ENCODE peak calls at places on chromosomes 13 and 19, in five cellular contexts. One of them, this sample, is unnamed.

GRCh38 chr19:46065486-46065885 is 24.7 kb upstream of the IGFL4 start:
- DNase-seq in CD8-positive, alpha-beta T cell: no peak
- DNase-seq in GM23338: no peak
- DNase-seq in lung: no peak
- DNase-seq in neural progenitor cell: no peak
- DNase-seq in this sample: no peak

GRCh38 chr19:11447347-11448262 is 12.2 kb downstream of the PRKCSH start:
- DNase-seq in CD8-positive, alpha-beta T cell: no peak
- DNase-seq in neural progenitor cell: no peak
- DNase-seq in lung: no peak
- DNase-seq in GM23338: no peak
- DNase-seq in this sample: no peak

GRCh38 chr13:33758113-33758512 is 59.8 kb upstream of the RFC3 start:
- DNase-seq in GM23338: no peak
- DNase-seq in lung: no peak
- DNase-seq in neural progenitor cell: no peak
- DNase-seq in CD8-positive, alpha-beta T cell: no peak
- DNase-seq in this sample: no peak

GRCh38 chr19:38494379-38494778 is 60.9 kb downstream of the RYR1 start:
- DNase-seq in CD8-positive, alpha-beta T cell: no peak
- DNase-seq in lung: no peak
- DNase-seq in neural progenitor cell: no peak
- DNase-seq in GM23338: peak; percentile 62
- DNase-seq in this sample: no peak

GRCh38 chr13:32134241-32134801 is 102.7 kb downstream of the FRY start:
- DNase-seq in GM23338: no peak
- DNase-seq in neural progenitor cell: no peak
- DNase-seq in CD8-positive, alpha-beta T cell: no peak
- DNase-seq in lung: no peak
- DNase-seq in this sample: no peak

GRCh38 chr19:55256562-55257460 is 2.0 kb downstream of the PPP6R1 start:
- DNase-seq in CD8-positive, alpha-beta T cell: no peak
- DNase-seq in lung: no peak
- DNase-seq in neural progenitor cell: no peak
- DNase-seq in GM23338: no peak
- DNase-seq in this sample: no peak

GRCh38 chr13:86445584-86446140 is 646.4 kb upstream of the SLITRK6 start:
- DNase-seq in GM23338: no peak
- DNase-seq in neural progenitor cell: no peak
- DNase-seq in CD8-positive, alpha-beta T cell: no peak
- DNase-seq in lung: no peak
- DNase-seq in this sample: no peak

GRCh38 chr13:112968910-112969691 is at the start of gene MCF2L:
- DNase-seq in GM23338: peak; percentile 73
- DNase-seq in lung: peak; percentile 41
- DNase-seq in CD8-positive, alpha-beta T cell: peak; percentile 69
- DNase-seq in neural progenitor cell: peak; percentile 68
- DNase-seq in this sample: no peak

GRCh38 chr19:6066661-6067646 is 43.3 kb downstream of the RFX2 start:
- DNase-seq in CD8-positive, alpha-beta T cell: peak; percentile 38
- DNase-seq in GM23338: peak; percentile 98
- DNase-seq in lung: peak; percentile 88
- DNase-seq in neural progenitor cell: peak; percentile 98
- DNase-seq in this sample: peak; percentile 95

GRCh38 chr19:10288662-10289166 is 1.0 kb upstream of the ICAM5 start:
- DNase-seq in GM23338: peak; percentile 83
- DNase-seq in lung: peak; percentile 59
- DNase-seq in CD8-positive, alpha-beta T cell: peak; percentile 24
- DNase-seq in neural progenitor cell: peak; percentile 76
- DNase-seq in this sample: no peak

GRCh38 chr13:46121597-46122163 is 16.8 kb upstream of the CPB2 start:
- DNase-seq in GM23338: no peak
- DNase-seq in neural progenitor cell: no peak
- DNase-seq in lung: no peak
- DNase-seq in CD8-positive, alpha-beta T cell: no peak
- DNase-seq in this sample: no peak

GRCh38 chr13:21402586-21403307 is 56.4 kb downstream of the ZDHHC20 start:
- DNase-seq in CD8-positive, alpha-beta T cell: no peak
- DNase-seq in lung: no peak
- DNase-seq in GM23338: no peak
- DNase-seq in neural progenitor cell: no peak
- DNase-seq in this sample: no peak

GRCh38 chr19:35061583-35062373 is 20.3 kb downstream of the HPN start:
- DNase-seq in neural progenitor cell: no peak
- DNase-seq in lung: no peak
- DNase-seq in GM23338: no peak
- DNase-seq in CD8-positive, alpha-beta T cell: no peak
- DNase-seq in this sample: no peak

GRCh38 chr13:94967183-94968039 is 255.1 kb upstream of the SOX21 start:
- DNase-seq in neural progenitor cell: peak; percentile 85
- DNase-seq in GM23338: peak; percentile 74
- DNase-seq in lung: no peak
- DNase-seq in CD8-positive, alpha-beta T cell: no peak
- DNase-seq in this sample: no peak

GRCh38 chr13:48412100-48412556 is 785 bp downstream of the LPAR6 start:
- DNase-seq in CD8-positive, alpha-beta T cell: no peak
- DNase-seq in lung: no peak
- DNase-seq in neural progenitor cell: no peak
- DNase-seq in GM23338: peak; percentile 22
- DNase-seq in this sample: no peak

GRCh38 chr13:73973156-73973555 is 161.0 kb downstream of the KLF12 start:
- DNase-seq in GM23338: peak; percentile 8
- DNase-seq in CD8-positive, alpha-beta T cell: no peak
- DNase-seq in lung: no peak
- DNase-seq in neural progenitor cell: no peak
- DNase-seq in this sample: no peak

GRCh38 chr13:90416519-90416918 is 931.0 kb upstream of the MIR17HG start:
- DNase-seq in lung: no peak
- DNase-seq in neural progenitor cell: no peak
- DNase-seq in CD8-positive, alpha-beta T cell: no peak
- DNase-seq in GM23338: no peak
- DNase-seq in this sample: no peak

DNA sequence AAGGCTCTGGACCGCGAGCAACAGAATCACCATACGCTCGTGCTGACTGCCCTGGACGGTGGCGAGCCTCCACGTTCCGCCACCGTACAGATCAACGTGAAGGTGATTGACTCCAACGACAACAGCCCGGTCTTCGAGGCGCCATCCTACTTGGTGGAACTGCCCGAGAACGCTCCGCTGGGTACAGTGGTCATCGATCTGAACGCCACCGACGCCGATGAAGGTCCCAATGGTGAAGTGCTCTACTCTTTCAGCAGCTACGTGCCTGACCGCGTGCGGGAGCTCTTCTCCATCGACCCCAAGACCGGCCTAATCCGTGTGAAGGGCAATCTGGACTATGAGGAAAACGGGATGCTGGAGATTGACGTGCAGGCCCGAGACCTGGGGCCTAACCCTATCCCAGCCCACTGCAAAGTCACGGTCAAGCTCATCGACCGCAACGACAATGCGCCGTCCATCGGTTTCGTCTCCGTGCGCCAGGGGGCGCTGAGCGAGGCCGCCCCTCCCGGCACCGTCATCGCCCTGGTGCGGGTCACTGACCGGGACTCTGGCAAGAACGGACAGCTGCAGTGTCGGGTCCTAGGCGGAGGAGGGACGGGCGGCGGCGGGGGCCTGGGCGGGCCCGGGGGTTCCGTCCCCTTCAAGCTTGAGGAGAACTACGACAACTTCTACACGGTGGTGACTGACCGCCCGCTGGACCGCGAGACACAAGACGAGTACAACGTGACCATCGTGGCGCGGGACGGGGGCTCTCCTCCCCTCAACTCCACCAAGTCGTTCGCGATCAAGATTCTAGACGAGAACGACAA is 1.8 kb downstream of the PCDH17 start:
- DNase-seq in neural progenitor cell: peak; percentile 75
- DNase-seq in lung: peak; percentile 41
- DNase-seq in GM23338: peak; percentile 88
- DNase-seq in CD8-positive, alpha-beta T cell: no peak
- DNase-seq in this sample: no peak
- TF ChIP-seq CTCF in neural progenitor cell: peak; percentile 87
- TF ChIP-seq CTCF in lung: peak; percentile 8
- TF ChIP-seq CTCF in GM23338: peak; percentile 92
- TF ChIP-seq CTCF in CD8-positive, alpha-beta T cell: no peak
- TF ChIP-seq CTCF in this sample: peak; percentile 21

GRCh38 chr19:4343056-4343844 is at the start of gene MPND:
- DNase-seq in lung: peak; percentile 91
- DNase-seq in CD8-positive, alpha-beta T cell: peak; percentile 91
- DNase-seq in GM23338: peak; percentile 93
- DNase-seq in neural progenitor cell: peak; percentile 96
- DNase-seq in this sample: peak; percentile 96
- TF ChIP-seq CTCF in lung: no peak
- TF ChIP-seq CTCF in CD8-positive, alpha-beta T cell: no peak
- TF ChIP-seq CTCF in GM23338: peak; percentile 31
- TF ChIP-seq CTCF in neural progenitor cell: peak; percentile 45
- TF ChIP-seq CTCF in this sample: peak; percentile 52

GRCh38 chr13:30105381-30105780 is 202.0 kb downstream of the KATNAL1 start:
- DNase-seq in GM23338: peak; percentile 41
- DNase-seq in lung: no peak
- DNase-seq in CD8-positive, alpha-beta T cell: no peak
- DNase-seq in neural progenitor cell: peak; percentile 50
- DNase-seq in this sample: no peak
- TF ChIP-seq CTCF in GM23338: peak; percentile 67
- TF ChIP-seq CTCF in lung: no peak
- TF ChIP-seq CTCF in CD8-positive, alpha-beta T cell: no peak
- TF ChIP-seq CTCF in neural progenitor cell: peak; percentile 39
- TF ChIP-seq CTCF in this sample: no peak

GRCh38 chr19:50724522-50725217 is 1.5 kb downstream of the CLEC11A start:
- DNase-seq in GM23338: peak; percentile 100
- DNase-seq in neural progenitor cell: peak; percentile 99
- DNase-seq in CD8-positive, alpha-beta T cell: peak; percentile 97
- DNase-seq in lung: peak; percentile 99
- DNase-seq in this sample: peak; percentile 99
- TF ChIP-seq CTCF in GM23338: peak; percentile 64
- TF ChIP-seq CTCF in neural progenitor cell: peak; percentile 74
- TF ChIP-seq CTCF in CD8-positive, alpha-beta T cell: peak; percentile 71
- TF ChIP-seq CTCF in lung: no peak
- TF ChIP-seq CTCF in this sample: peak; percentile 76

DNA sequence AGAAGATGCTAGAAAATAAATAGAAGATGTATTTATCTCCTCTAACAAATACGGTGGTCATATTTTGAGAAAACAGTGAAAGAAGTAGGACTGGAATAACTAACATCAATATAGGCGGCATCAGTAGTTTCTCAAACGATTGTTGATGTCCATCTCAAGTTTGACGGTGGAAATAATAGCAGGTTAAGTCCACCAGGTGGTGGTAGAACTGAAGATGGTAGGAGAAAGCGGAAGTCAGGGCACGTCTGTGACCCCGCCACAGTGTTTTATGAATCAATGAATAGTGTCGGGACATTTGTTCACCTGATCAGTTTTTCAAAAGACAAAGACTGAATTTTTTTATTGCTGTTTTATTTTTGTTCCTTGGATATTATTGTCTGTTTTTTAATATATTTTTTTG is 706.4 kb upstream of the SLC10A2 start:
- DNase-seq in GM23338: peak; percentile 61
- DNase-seq in neural progenitor cell: no peak
- DNase-seq in CD8-positive, alpha-beta T cell: no peak
- DNase-seq in lung: no peak
- DNase-seq in this sample: no peak
- TF ChIP-seq CTCF in GM23338: peak; percentile 70
- TF ChIP-seq CTCF in neural progenitor cell: peak; percentile 38
- TF ChIP-seq CTCF in CD8-positive, alpha-beta T cell: no peak
- TF ChIP-seq CTCF in lung: no peak
- TF ChIP-seq CTCF in this sample: peak; percentile 25

DNA sequence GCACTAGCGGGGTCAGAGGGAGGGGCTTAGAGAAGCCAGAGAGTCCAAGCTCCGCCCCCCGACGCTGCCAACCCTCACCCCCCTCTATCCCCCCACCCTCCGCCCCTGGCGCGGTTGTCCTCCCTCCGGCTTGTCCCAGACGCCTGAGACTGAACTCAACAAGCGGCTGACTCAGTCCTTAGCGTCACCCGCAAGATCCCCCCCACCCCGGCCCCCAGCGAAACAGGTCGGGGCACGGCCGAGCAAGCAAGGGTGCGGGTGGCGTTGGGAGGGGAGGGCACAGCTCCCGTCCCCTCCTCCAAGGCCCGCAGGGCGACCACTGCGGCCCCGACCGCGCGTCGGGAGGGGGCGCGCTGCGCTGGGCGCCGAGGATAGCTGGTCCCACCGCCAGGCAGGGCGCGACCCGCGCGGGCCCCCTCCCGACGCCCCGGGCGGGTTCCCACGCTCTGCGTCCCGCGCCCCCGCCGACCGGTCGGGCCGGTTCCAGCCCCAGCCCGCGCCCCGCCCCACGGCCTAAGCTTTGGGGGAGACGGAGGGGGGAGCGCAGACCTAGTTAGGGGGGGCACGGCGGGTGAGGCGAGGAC is 5.3 kb downstream of the NOTCH3 start:
- DNase-seq in neural progenitor cell: peak; percentile 93
- DNase-seq in lung: peak; percentile 74
- DNase-seq in CD8-positive, alpha-beta T cell: peak; percentile 37
- DNase-seq in GM23338: peak; percentile 93
- DNase-seq in this sample: no peak
- TF ChIP-seq CTCF in neural progenitor cell: peak; percentile 55
- TF ChIP-seq CTCF in lung: no peak
- TF ChIP-seq CTCF in CD8-positive, alpha-beta T cell: no peak
- TF ChIP-seq CTCF in GM23338: peak; percentile 54
- TF ChIP-seq CTCF in this sample: peak; percentile 41

GRCh38 chr19:3064011-3064330 is 1.7 kb upstream of the TLE5 start:
- DNase-seq in neural progenitor cell: no peak
- DNase-seq in lung: no peak
- DNase-seq in GM23338: no peak
- DNase-seq in CD8-positive, alpha-beta T cell: no peak
- DNase-seq in this sample: no peak
- TF ChIP-seq CTCF in neural progenitor cell: no peak
- TF ChIP-seq CTCF in lung: no peak
- TF ChIP-seq CTCF in GM23338: no peak
- TF ChIP-seq CTCF in CD8-positive, alpha-beta T cell: no peak
- TF ChIP-seq CTCF in this sample: no peak